ENCODE peak calls at places on chromosomes 13 and 19, in five cellular contexts. One of them, this sample, is unnamed.

GRCh38 chr13:91211548-91211947 is 135.9 kb upstream of the MIR17HG start:
- DNase-seq in left ventricle myocardium superior: no peak
- DNase-seq in NCI-H774: no peak
- DNase-seq in HL-60: no peak
- DNase-seq in stimulated activated CD4-positive, alpha-beta T cell treated with anti-CD3 and anti-CD28 coated beads, Interleukin-15, amount 100 ng/mL, for 1 hour: no peak
- DNase-seq in this sample: no peak

GRCh38 chr19:48296963-48297734 is 27.3 kb downstream of the ZNF114 start:
- DNase-seq in left ventricle myocardium superior: no peak
- DNase-seq in NCI-H774: no peak
- DNase-seq in HL-60: no peak
- DNase-seq in stimulated activated CD4-positive, alpha-beta T cell treated with anti-CD3 and anti-CD28 coated beads, Interleukin-15, amount 100 ng/mL, for 1 hour: no peak
- DNase-seq in this sample: no peak

GRCh38 chr13:112641456-112641855 is 48.4 kb upstream of the ATP11A start:
- DNase-seq in left ventricle myocardium superior: no peak
- DNase-seq in NCI-H774: no peak
- DNase-seq in HL-60: no peak
- DNase-seq in stimulated activated CD4-positive, alpha-beta T cell treated with anti-CD3 and anti-CD28 coated beads, Interleukin-15, amount 100 ng/mL, for 1 hour: no peak
- DNase-seq in this sample: no peak

GRCh38 chr19:10191347-10191746 is 3.4 kb downstream of the DNMT1 start:
- DNase-seq in left ventricle myocardium superior: no peak
- DNase-seq in NCI-H774: no peak
- DNase-seq in HL-60: no peak
- DNase-seq in stimulated activated CD4-positive, alpha-beta T cell treated with anti-CD3 and anti-CD28 coated beads, Interleukin-15, amount 100 ng/mL, for 1 hour: no peak
- DNase-seq in this sample: peak

GRCh38 chr19:29162694-29163093 is 50.3 kb downstream of the UQCRFS1 start:
- DNase-seq in left ventricle myocardium superior: no peak
- DNase-seq in NCI-H774: no peak
- DNase-seq in HL-60: no peak
- DNase-seq in stimulated activated CD4-positive, alpha-beta T cell treated with anti-CD3 and anti-CD28 coated beads, Interleukin-15, amount 100 ng/mL, for 1 hour: no peak
- DNase-seq in this sample: no peak

GRCh38 chr13:35475960-35476943 is at the start of gene MAB21L1:
- DNase-seq in left ventricle myocardium superior: peak
- DNase-seq in NCI-H774: no peak
- DNase-seq in HL-60: no peak
- DNase-seq in stimulated activated CD4-positive, alpha-beta T cell treated with anti-CD3 and anti-CD28 coated beads, Interleukin-15, amount 100 ng/mL, for 1 hour: no peak
- DNase-seq in this sample: peak

GRCh38 chr19:511101-511841 is 4.0 kb downstream of the TPGS1 start:
- DNase-seq in left ventricle myocardium superior: no peak
- DNase-seq in NCI-H774: peak
- DNase-seq in HL-60: peak
- DNase-seq in stimulated activated CD4-positive, alpha-beta T cell treated with anti-CD3 and anti-CD28 coated beads, Interleukin-15, amount 100 ng/mL, for 1 hour: peak
- DNase-seq in this sample: no peak

GRCh38 chr19:29370276-29370675 is 155.5 kb upstream of the VSTM2B start:
- DNase-seq in left ventricle myocardium superior: no peak
- DNase-seq in NCI-H774: no peak
- DNase-seq in HL-60: no peak
- DNase-seq in stimulated activated CD4-positive, alpha-beta T cell treated with anti-CD3 and anti-CD28 coated beads, Interleukin-15, amount 100 ng/mL, for 1 hour: no peak
- DNase-seq in this sample: no peak

GRCh38 chr19:31013391-31013975 is 335.8 kb downstream of the TSHZ3 start:
- DNase-seq in left ventricle myocardium superior: no peak
- DNase-seq in NCI-H774: no peak
- DNase-seq in HL-60: no peak
- DNase-seq in stimulated activated CD4-positive, alpha-beta T cell treated with anti-CD3 and anti-CD28 coated beads, Interleukin-15, amount 100 ng/mL, for 1 hour: no peak
- DNase-seq in this sample: no peak

GRCh38 chr13:30713133-30713532 is 22.2 kb upstream of the ALOX5AP start:
- DNase-seq in left ventricle myocardium superior: no peak
- DNase-seq in NCI-H774: no peak
- DNase-seq in HL-60: peak
- DNase-seq in stimulated activated CD4-positive, alpha-beta T cell treated with anti-CD3 and anti-CD28 coated beads, Interleukin-15, amount 100 ng/mL, for 1 hour: no peak
- DNase-seq in this sample: no peak

GRCh38 chr19:55598719-55599467 is 424 bp downstream of the FIZ1 start:
- DNase-seq in left ventricle myocardium superior: peak
- DNase-seq in NCI-H774: peak
- DNase-seq in HL-60: peak
- DNase-seq in stimulated activated CD4-positive, alpha-beta T cell treated with anti-CD3 and anti-CD28 coated beads, Interleukin-15, amount 100 ng/mL, for 1 hour: peak
- DNase-seq in this sample: peak

GRCh38 chr19:48668332-48668731 is 4.5 kb downstream of the NTN5 start:
- DNase-seq in left ventricle myocardium superior: no peak
- DNase-seq in NCI-H774: no peak
- DNase-seq in HL-60: no peak
- DNase-seq in stimulated activated CD4-positive, alpha-beta T cell treated with anti-CD3 and anti-CD28 coated beads, Interleukin-15, amount 100 ng/mL, for 1 hour: no peak
- DNase-seq in this sample: no peak

GRCh38 chr19:47095707-47096704 is 17.6 kb downstream of the ZC3H4 start:
- DNase-seq in left ventricle myocardium superior: peak
- DNase-seq in NCI-H774: no peak
- DNase-seq in HL-60: peak
- DNase-seq in stimulated activated CD4-positive, alpha-beta T cell treated with anti-CD3 and anti-CD28 coated beads, Interleukin-15, amount 100 ng/mL, for 1 hour: no peak
- DNase-seq in this sample: peak

This sample was measured in kidney.